ENCODE peak calls at places on chromosomes 1 and 21, in four cellular contexts. H, J, Y and E are unnamed samples.

GRCh38 chr21:45067462-45068285 is 6.7 kb upstream of the ADARB1 start:
- DNase-seq in J (no peak), Y (no peak), H (no peak), E (no peak)

GRCh38 chr21:46211786-46212720 is 16.5 kb downstream of the LSS start:
- DNase-seq in Y (peak), J (peak), H (no peak), E (no peak)

GRCh38 chr21:20996421-20997307 is 1.5 kb upstream of the NCAM2 start:
- DNase-seq in H (no peak), Y (no peak), J (no peak), E (no peak)

GRCh38 chr1:151309851-151310323 is 17.3 kb downstream of the PI4KB start:
- DNase-seq in J (no peak), Y (no peak), H (no peak), E (no peak)

GRCh38 chr1:53305650-53306049 is 22.2 kb downstream of the LRP8 start:
- DNase-seq in J (peak), H (no peak), Y (no peak), E (no peak)

GRCh38 chr1:44012411-44012810 is 18.9 kb downstream of the SLC6A9 start:
- DNase-seq in Y (no peak), J (no peak), H (no peak), E (no peak)

GRCh38 chr1:247079141-247079874 is 697 bp upstream of the ZNF670 start:
- DNase-seq in Y (no peak), H (no peak), J (no peak), E (no peak)

GRCh38 chr1:162363823-162364222 is 12.8 kb downstream of the SPATA46 start:
- DNase-seq in Y (no peak), J (no peak), H (no peak), E (no peak)

GRCh38 chr21:36288651-36289243 is 31.2 kb upstream of the MORC3 start:
- DNase-seq in Y (peak), H (no peak), J (no peak), E (no peak)

GRCh38 chr1:197200468-197200899 is 54.0 kb upstream of the ASPM start:
- DNase-seq in H (no peak), J (no peak), Y (peak), E (no peak)

GRCh38 chr1:224541072-224541790 is 74.9 kb upstream of the CNIH3 start:
- DNase-seq in H (no peak), J (no peak), Y (no peak), E (no peak)
- H3K27ac ChIP-seq in H (no peak), J (no peak), Y (peak), E (no peak)

GRCh38 chr1:107229711-107230110 is 88.9 kb downstream of the NTNG1 start:
- DNase-seq in J (no peak), Y (no peak), H (no peak), E (no peak)
- H3K27ac ChIP-seq in J (no peak), Y (no peak), H (no peak), E (no peak)

DNA sequence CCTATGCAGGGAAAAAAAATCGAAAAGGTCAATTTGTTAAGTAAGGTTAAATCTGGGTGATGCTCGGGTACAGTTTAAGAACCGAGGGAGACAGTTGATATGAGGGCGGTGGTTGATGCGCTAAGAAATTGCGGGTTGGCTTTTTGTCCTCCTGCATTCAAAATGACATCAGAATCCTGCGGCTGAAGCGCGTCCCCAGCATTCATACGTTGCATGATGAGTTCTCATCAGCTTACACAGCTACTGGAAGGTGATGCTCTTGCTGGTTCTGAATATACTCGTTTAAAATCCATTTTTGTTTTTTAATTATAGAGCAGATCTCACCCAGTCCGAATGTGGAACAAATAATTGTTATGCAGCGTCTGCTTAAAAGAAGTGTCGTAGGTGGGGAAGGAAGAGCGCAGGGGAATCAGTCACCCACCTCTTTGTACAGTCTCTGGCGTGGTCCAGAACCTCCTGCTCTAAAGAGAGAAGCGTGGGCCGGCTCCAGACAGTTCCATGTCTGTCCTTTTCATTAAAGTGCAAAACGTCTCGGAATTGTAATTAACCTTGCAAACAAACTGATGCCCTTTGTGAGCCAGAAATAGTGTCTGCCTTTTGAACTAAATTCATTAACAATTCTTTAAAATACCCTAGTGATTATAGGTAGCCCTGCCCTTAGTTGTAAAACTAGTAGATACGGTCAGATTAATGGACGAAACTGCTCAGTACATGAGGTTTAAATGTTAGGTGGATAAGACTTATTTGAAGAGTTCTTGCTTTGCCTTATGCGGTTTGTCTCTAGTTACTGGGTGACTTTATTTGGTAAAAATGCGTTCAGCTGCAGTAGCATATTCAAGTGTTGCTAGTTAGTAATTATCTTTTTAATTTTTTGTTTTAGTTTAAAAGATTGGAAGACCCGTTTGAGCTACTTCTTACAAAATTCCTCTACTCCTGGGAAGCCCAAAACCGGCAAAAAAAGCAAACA is 730 bp downstream of the RGS2 start:
- DNase-seq in H (peak), J (peak), Y (no peak), E (no peak)
- H3K27ac ChIP-seq in H (peak), J (peak), Y (peak), E (peak)

GRCh38 chr1:1020415-1021009 is 592 bp downstream of the AGRN start:
- DNase-seq in J (no peak), Y (no peak), H (no peak), E (no peak)
- H3K27ac ChIP-seq in J (peak), Y (peak), H (peak), E (no peak)